ENCODE peak calls at places on chromosomes 13 and 19, in seven cellular contexts. One of them, this sample, is unnamed.

GRCh38 chr19:29614780-29615179 is 8.7 kb downstream of the POP4 start:
- DNase-seq in Panc1: no peak
- DNase-seq in cardiac muscle cell: no peak
- DNase-seq in stimulated activated CD4-positive, alpha-beta T cell treated with anti-CD3 and anti-CD28 coated beads, TNF-alpha, amount 100 ng/mL, for 4 hours: no peak
- DNase-seq in kidney: no peak
- DNase-seq in posterior vena cava: no peak
- DNase-seq in AG08395: no peak
- DNase-seq in this sample: no peak

GRCh38 chr19:53541971-53542370 is 4.0 kb downstream of the ZNF331 start:
- DNase-seq in Panc1: no peak
- DNase-seq in cardiac muscle cell: no peak
- DNase-seq in stimulated activated CD4-positive, alpha-beta T cell treated with anti-CD3 and anti-CD28 coated beads, TNF-alpha, amount 100 ng/mL, for 4 hours: no peak
- DNase-seq in kidney: no peak
- DNase-seq in posterior vena cava: no peak
- DNase-seq in AG08395: no peak
- DNase-seq in this sample: no peak

GRCh38 chr13:41386206-41386605 is 71.1 kb upstream of the RGCC start:
- DNase-seq in Panc1: no peak
- DNase-seq in cardiac muscle cell: no peak
- DNase-seq in stimulated activated CD4-positive, alpha-beta T cell treated with anti-CD3 and anti-CD28 coated beads, TNF-alpha, amount 100 ng/mL, for 4 hours: no peak
- DNase-seq in kidney: no peak
- DNase-seq in posterior vena cava: no peak
- DNase-seq in AG08395: no peak
- DNase-seq in this sample: no peak

GRCh38 chr13:91701975-91702374 is 303.6 kb downstream of the GPC5 start:
- DNase-seq in Panc1: no peak
- DNase-seq in cardiac muscle cell: no peak
- DNase-seq in stimulated activated CD4-positive, alpha-beta T cell treated with anti-CD3 and anti-CD28 coated beads, TNF-alpha, amount 100 ng/mL, for 4 hours: no peak
- DNase-seq in kidney: no peak
- DNase-seq in posterior vena cava: no peak
- DNase-seq in AG08395: no peak
- DNase-seq in this sample: no peak

GRCh38 chr13:33110713-33111413 is 94.6 kb downstream of the KL start:
- DNase-seq in Panc1: no peak
- DNase-seq in cardiac muscle cell: peak
- DNase-seq in stimulated activated CD4-positive, alpha-beta T cell treated with anti-CD3 and anti-CD28 coated beads, TNF-alpha, amount 100 ng/mL, for 4 hours: no peak
- DNase-seq in kidney: peak
- DNase-seq in posterior vena cava: no peak
- DNase-seq in AG08395: peak
- DNase-seq in this sample: no peak

GRCh38 chr13:102597029-102598015 is 536 bp downstream of the TPP2 start:
- DNase-seq in Panc1: no peak
- DNase-seq in cardiac muscle cell: peak
- DNase-seq in stimulated activated CD4-positive, alpha-beta T cell treated with anti-CD3 and anti-CD28 coated beads, TNF-alpha, amount 100 ng/mL, for 4 hours: no peak
- DNase-seq in kidney: peak
- DNase-seq in posterior vena cava: peak
- DNase-seq in AG08395: peak
- DNase-seq in this sample: no peak

GRCh38 chr19:5452594-5453565 is 2.3 kb upstream of the ZNRF4 start:
- DNase-seq in Panc1: no peak
- DNase-seq in cardiac muscle cell: peak
- DNase-seq in stimulated activated CD4-positive, alpha-beta T cell treated with anti-CD3 and anti-CD28 coated beads, TNF-alpha, amount 100 ng/mL, for 4 hours: no peak
- DNase-seq in kidney: peak
- DNase-seq in posterior vena cava: no peak
- DNase-seq in AG08395: no peak
- DNase-seq in this sample: no peak

GRCh38 chr19:17075860-17076538 is 422 bp downstream of the MYO9B start:
- DNase-seq in Panc1: no peak
- DNase-seq in cardiac muscle cell: peak
- DNase-seq in stimulated activated CD4-positive, alpha-beta T cell treated with anti-CD3 and anti-CD28 coated beads, TNF-alpha, amount 100 ng/mL, for 4 hours: peak
- DNase-seq in kidney: peak
- DNase-seq in posterior vena cava: no peak
- DNase-seq in AG08395: peak
- DNase-seq in this sample: no peak

GRCh38 chr19:46211201-46211881 is 18.2 kb upstream of the IGFL1 start:
- DNase-seq in Panc1: no peak
- DNase-seq in cardiac muscle cell: peak
- DNase-seq in stimulated activated CD4-positive, alpha-beta T cell treated with anti-CD3 and anti-CD28 coated beads, TNF-alpha, amount 100 ng/mL, for 4 hours: no peak
- DNase-seq in kidney: peak
- DNase-seq in posterior vena cava: no peak
- DNase-seq in AG08395: no peak
- DNase-seq in this sample: peak